ENCODE peak calls at places on chromosomes 1 and 21, in six cellular contexts. T is mesenchymal stem cell, M is neuronal stem cell, A is IMR-90, D is trophoblast cell, G is H1. U is an unnamed sample.

GRCh38 chr1:90347366-90347765 is 352.5 kb downstream of the ZNF326 start:
- DNase-seq in T (no peak), M (no peak), A (no peak), G (no peak), D (no peak), U (no peak)

GRCh38 chr1:234544094-234544579 is 65.2 kb upstream of the TARBP1 start:
- DNase-seq in G (no peak), D (peak), T (peak), A (peak), M (no peak), U (peak)

GRCh38 chr1:182671779-182672486 is 12.5 kb downstream of the RGS8 start:
- DNase-seq in D (no peak), A (no peak), T (no peak), M (no peak), G (no peak), U (no peak)

GRCh38 chr1:26788515-26788785 is 700 bp downstream of the PIGV start:
- DNase-seq in T (no peak), D (peak), G (no peak), M (no peak), A (no peak), U (no peak)

GRCh38 chr1:228471762-228472398 is 15.3 kb upstream of the RNF187 start:
- DNase-seq in M (no peak), A (peak), G (no peak), D (no peak), T (peak), U (peak)

GRCh38 chr1:94103608-94104007 is 17.3 kb downstream of the ABCA4 start:
- DNase-seq in D (no peak), A (no peak), G (no peak), M (no peak), T (no peak), U (no peak)

GRCh38 chr1:182348916-182349747 is 42.5 kb downstream of the GLUL start:
- DNase-seq in D (no peak), T (no peak), A (no peak), M (no peak), G (no peak), U (no peak)

GRCh38 chr1:150067184-150068182 is at the start of gene VPS45:
- DNase-seq in T (peak), M (peak), A (peak), G (peak), D (peak), U (peak)

GRCh38 chr1:95323117-95323516 is 89.1 kb downstream of the RWDD3 start:
- DNase-seq in G (no peak), M (peak), T (peak), A (no peak), D (no peak), U (no peak)

GRCh38 chr1:83097715-83098613 is 901.0 kb downstream of the TTLL7 start:
- DNase-seq in A (no peak), T (no peak), D (no peak), G (no peak), M (no peak), U (no peak)

GRCh38 chr1:89844860-89845259 is 24.0 kb downstream of the LRRC8D start:
- DNase-seq in T (no peak), D (no peak), A (no peak), M (no peak), G (no peak), U (no peak)

GRCh38 chr1:33228935-33229487 is 27.3 kb upstream of the ZNF362 start:
- DNase-seq in T (peak), D (peak), M (no peak), G (no peak), A (peak), U (no peak)

GRCh38 chr21:25942145-25942544 is 207.4 kb downstream of the GABPA start:
- DNase-seq in A (no peak), G (no peak), D (no peak), M (no peak), T (no peak), U (no peak)

GRCh38 chr1:44664730-44665370 is 9.4 kb downstream of the TMEM53 start:
- DNase-seq in T (no peak), A (no peak), D (no peak), M (no peak), G (no peak), U (no peak)

GRCh38 chr1:66535853-66536252 is 1.9 kb downstream of the SGIP1 start:
- DNase-seq in A (no peak), M (no peak), G (no peak), T (no peak), D (no peak), U (no peak)

GRCh38 chr1:162605225-162605927 is 26.9 kb upstream of the DDR2 start:
- DNase-seq in G (no peak), M (no peak), D (no peak), A (peak), T (peak), U (no peak)

DNA sequence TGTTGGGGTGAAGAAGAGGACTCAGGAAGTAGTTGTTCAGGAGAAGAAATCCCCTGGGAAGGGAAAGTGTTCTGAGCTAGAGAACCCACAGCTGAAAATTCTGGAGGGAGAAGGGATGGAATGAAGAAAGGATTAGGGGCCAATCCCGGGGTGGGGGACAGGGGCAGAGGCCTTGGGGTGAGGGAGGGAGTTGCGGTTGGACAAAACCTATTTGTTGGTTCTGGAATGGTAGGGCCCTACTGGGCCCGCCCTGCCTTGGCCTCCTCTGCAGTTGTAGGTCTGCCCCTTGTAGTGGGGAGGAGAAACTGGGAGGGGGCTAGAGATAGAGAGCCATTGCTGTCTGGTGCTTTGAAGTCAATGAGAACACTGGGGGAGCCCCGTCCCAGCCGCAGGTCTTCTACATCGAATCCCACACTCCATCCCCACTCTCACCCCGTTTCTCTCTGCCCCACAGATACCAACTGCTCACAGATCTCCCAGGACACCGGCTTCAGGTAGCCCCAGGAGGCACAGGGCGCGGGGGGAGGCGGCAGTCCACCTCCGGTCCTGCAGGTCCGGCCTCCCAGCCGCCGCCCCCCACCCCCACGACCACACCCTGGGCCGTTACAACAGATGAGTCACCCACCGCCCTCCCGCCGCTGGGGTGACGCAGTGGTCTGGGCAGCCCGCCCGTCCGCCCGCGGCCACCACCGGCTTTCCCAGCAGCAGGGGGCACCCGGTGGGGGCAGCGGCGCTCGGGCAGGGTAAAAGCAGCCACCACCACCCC is 1.1 kb downstream of the TAGLN2 start:
- DNase-seq in D (peak), A (peak), M (no peak), G (no peak), T (peak), U (peak)
- H2BK5ac ChIP-seq in D (peak), A (peak), M (no peak), G (peak), T (peak), U (no peak)

GRCh38 chr1:238396140-238396539 is 505.4 kb upstream of the ZP4 start:
- DNase-seq in A (no peak), G (no peak), D (no peak), M (no peak), T (no peak), U (no peak)
- H2AFZ ChIP-seq in A (no peak), G (no peak), D (no peak), M (no peak), T (no peak), U (no peak)

GRCh38 chr1:202007703-202008489 is 2.5 kb upstream of the ELF3 start:
- DNase-seq in G (peak), M (no peak), D (peak), A (no peak), T (peak), U (peak)

GRCh38 chr1:202004711-202005110 is 5.7 kb upstream of the ELF3 start:
- DNase-seq in G (no peak), A (no peak), D (peak), M (no peak), T (no peak), U (no peak)

GRCh38 chr1:202005958-202006357 is 4.4 kb upstream of the ELF3 start:
- DNase-seq in G (no peak), A (no peak), T (peak), M (no peak), D (no peak), U (no peak)

GRCh38 chr1:202009326-202010031 is 908 bp upstream of the ELF3 start:
- DNase-seq in T (peak), G (peak), A (peak), D (peak), M (peak), U (peak)

GRCh38 chr1:202007279-202007678 is 3.1 kb upstream of the ELF3 start:
- DNase-seq in T (no peak), A (no peak), M (no peak), D (peak), G (no peak), U (no peak)
- H2BK5ac ChIP-seq in T (no peak), A (no peak), M (no peak), D (peak), G (peak), U (no peak)

GRCh38 chr1:46477153-46477929 is 12.3 kb upstream of the DMBX1 start:
- DNase-seq in G (peak), M (no peak), T (peak), A (peak), D (peak), U (peak)
- H2AFZ ChIP-seq in G (no peak), M (no peak), T (no peak), A (peak), D (no peak), U (no peak)

DNA sequence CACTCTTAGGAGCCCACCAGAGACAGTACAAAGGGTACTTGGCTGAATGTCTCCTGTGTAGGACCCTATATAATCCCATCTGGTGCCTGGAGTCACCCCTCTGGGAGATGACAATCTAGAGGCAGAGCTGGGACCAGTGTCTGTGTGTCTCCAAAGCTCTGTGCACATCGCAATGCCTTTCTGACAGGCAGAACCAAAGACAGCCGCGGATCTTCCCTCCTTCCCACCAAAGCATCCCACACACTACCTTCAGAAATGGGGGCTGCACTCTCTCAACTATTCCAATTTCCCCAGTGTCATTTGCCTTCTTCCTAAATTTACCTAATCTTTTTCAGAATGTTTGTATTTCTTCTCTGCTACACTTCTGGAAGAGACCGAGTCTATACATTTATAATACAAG is 12.0 kb downstream of the PGBD5 start:
- DNase-seq in D (no peak), T (no peak), G (no peak), A (no peak), M (no peak), U (no peak)
- H2BK5ac ChIP-seq in D (no peak), T (no peak), G (no peak), A (no peak), M (no peak), U (peak)

GRCh38 chr1:200301152-200301551 is 108.7 kb downstream of the ZNF281 start:
- DNase-seq in G (no peak), A (no peak), T (no peak), D (no peak), M (no peak), U (no peak)

GRCh38 chr1:200302192-200302892 is 107.5 kb downstream of the ZNF281 start:
- DNase-seq in T (peak), A (peak), M (no peak), D (no peak), G (peak), U (peak)

GRCh38 chr1:200304146-200304545 is 105.7 kb downstream of the ZNF281 start:
- DNase-seq in T (no peak), A (no peak), G (no peak), D (no peak), M (no peak), U (no peak)

GRCh38 chr1:200305806-200306205 is 104.0 kb downstream of the ZNF281 start:
- DNase-seq in G (no peak), T (no peak), A (no peak), M (no peak), D (no peak), U (no peak)

DNA sequence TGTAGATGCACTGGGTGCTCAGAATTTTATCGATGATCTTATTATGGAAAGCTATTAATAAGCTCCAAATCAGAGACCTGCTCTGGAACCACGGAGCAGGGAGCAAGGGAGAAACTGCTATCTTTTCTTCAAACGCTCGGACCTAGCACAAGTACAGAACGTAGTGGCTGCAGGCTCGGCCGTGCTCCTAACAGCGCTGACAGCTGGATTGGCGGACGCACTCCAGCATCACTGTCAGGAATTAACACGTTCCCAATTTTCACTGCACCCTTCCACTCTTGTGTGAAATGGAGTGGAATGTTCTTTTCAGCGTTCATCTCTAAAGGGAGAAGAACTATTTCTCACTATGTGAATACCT is 107.0 kb downstream of the ZNF281 start:
- DNase-seq in M (no peak), T (no peak), G (no peak), A (no peak), D (no peak), U (no peak)
- H2AFZ ChIP-seq in M (peak), T (no peak), G (peak), A (peak), D (no peak), U (no peak)

GRCh38 chr1:11559211-11559970 is 80.4 kb downstream of the DISP3 start:
- DNase-seq in G (no peak), D (no peak), T (no peak), M (no peak), A (no peak), U (no peak)
- H2BK5ac ChIP-seq in G (no peak), D (no peak), T (no peak), M (no peak), A (no peak), U (no peak)

DNA sequence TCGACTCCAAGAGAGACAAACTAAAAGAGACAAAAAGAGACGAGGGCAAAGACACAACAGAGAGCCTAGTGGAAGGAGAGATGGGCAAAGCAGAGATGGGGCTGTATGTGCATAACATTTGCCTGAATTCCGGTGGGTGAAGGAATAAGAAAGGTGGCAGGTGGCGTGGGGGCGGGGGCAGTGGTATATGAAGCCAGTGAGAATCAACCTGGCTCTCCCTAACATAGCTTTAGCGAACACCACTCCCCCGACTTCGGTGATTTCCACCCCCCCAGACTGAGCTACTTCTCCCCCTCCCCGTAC is 1.1 kb downstream of the INKA2 start:
- DNase-seq in G (no peak), T (no peak), D (no peak), A (no peak), M (no peak), U (no peak)
- H2AFZ ChIP-seq in G (no peak), T (no peak), D (no peak), A (peak), M (peak), U (no peak)

GRCh38 chr1:147493349-147493748 is 48.0 kb upstream of the BCL9 start:
- DNase-seq in G (no peak), A (no peak), T (no peak), M (no peak), D (no peak), U (no peak)

GRCh38 chr1:147494998-147495580 is 46.2 kb upstream of the BCL9 start:
- DNase-seq in D (peak), G (peak), T (peak), A (peak), M (peak), U (peak)

GRCh38 chr1:147496044-147496443 is 45.3 kb upstream of the BCL9 start:
- DNase-seq in A (no peak), T (no peak), M (no peak), D (no peak), G (no peak), U (no peak)

GRCh38 chr1:147497826-147498225 is 43.5 kb upstream of the BCL9 start:
- DNase-seq in M (no peak), G (no peak), D (no peak), T (no peak), A (no peak), U (no peak)

DNA sequence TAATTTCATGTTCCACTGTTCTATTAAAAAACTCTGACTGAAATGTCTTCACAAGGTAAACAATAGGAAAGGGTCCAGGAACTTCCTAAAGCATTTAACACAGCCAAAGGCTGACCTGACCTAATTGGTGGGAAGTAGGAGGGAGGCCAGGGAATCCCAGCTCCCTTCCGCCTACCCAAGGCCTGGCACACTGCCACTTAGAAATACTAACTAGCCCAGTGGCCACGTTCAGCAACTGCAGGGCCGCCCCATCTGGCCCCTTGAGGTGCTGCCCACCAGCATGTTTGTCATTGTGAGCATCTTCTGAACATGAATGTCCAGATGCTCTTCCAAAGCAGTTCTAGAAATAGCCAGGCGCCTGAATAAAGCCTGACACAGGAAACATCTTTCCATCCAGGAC is 44.7 kb upstream of the BCL9 start:
- DNase-seq in T (peak), M (no peak), A (peak), G (no peak), D (no peak), U (peak)
- H2BK5ac ChIP-seq in T (no peak), M (no peak), A (no peak), G (no peak), D (no peak), U (no peak)

GRCh38 chr1:227225715-227226346 is 92.5 kb downstream of the CDC42BPA start:
- DNase-seq in A (peak), T (peak), G (no peak), D (no peak), M (no peak), U (no peak)
- H2AFZ ChIP-seq in A (no peak), T (no peak), G (no peak), D (no peak), M (no peak), U (no peak)

U was measured in H9.